ENCODE peak calls at places on chromosomes 1 and 21, in eight cellular contexts. Q, D, Y, I, X, S, W and J are unnamed samples.

GRCh38 chr1:48572632-48573258 is 100.7 kb upstream of the SPATA6 start:
- DNase-seq in Q (peak; percentile 13), D (peak; percentile 80), Y (peak; percentile 47), I (no peak), X (no peak), S (no peak), W (peak; percentile 42), J (peak; percentile 36)

GRCh38 chr1:230979389-230979716 is 459 bp downstream of the ARV1 start:
- DNase-seq in Q (no peak), D (no peak), Y (no peak), I (no peak), X (no peak), S (no peak), W (no peak), J (no peak)

GRCh38 chr1:38852780-38853179 is 6.8 kb downstream of the RRAGC start:
- DNase-seq in Q (no peak), D (no peak), Y (no peak), I (no peak), X (no peak), S (peak; percentile 50), W (no peak), J (no peak)

GRCh38 chr21:37455504-37455911 is 88.9 kb downstream of the DYRK1A start:
- DNase-seq in Q (no peak), D (no peak), Y (no peak), I (no peak), X (no peak), S (no peak), W (peak; percentile 28), J (no peak)

GRCh38 chr1:14443164-14443787 is 155.2 kb upstream of the KAZN start:
- DNase-seq in Q (no peak), D (no peak), Y (no peak), I (no peak), X (no peak), S (no peak), W (no peak), J (no peak)

GRCh38 chr1:211788626-211789025 is 41.9 kb downstream of the LPGAT1 start:
- DNase-seq in Q (no peak), D (no peak), Y (no peak), I (no peak), X (no peak), S (no peak), W (no peak), J (no peak)

GRCh38 chr1:228338521-228339051 is 68.0 kb downstream of the TRIM11 start:
- DNase-seq in Q (peak; percentile 5), D (peak; percentile 43), Y (no peak), I (peak; percentile 54), X (peak; percentile 67), S (no peak), W (no peak), J (no peak)

GRCh38 chr1:41500781-41501518 is 16.5 kb upstream of the EDN2 start:
- DNase-seq in Q (no peak), D (no peak), Y (no peak), I (no peak), X (no peak), S (no peak), W (no peak), J (no peak)

GRCh38 chr1:15056515-15057285 is 96.8 kb upstream of the TMEM51 start:
- DNase-seq in Q (no peak), D (no peak), Y (no peak), I (no peak), X (no peak), S (no peak), W (no peak), J (no peak)

GRCh38 chr21:35206141-35207125 is 157.3 kb upstream of the RUNX1 start:
- DNase-seq in Q (peak; percentile 44), D (no peak), Y (peak; percentile 69), I (no peak), X (no peak), S (no peak), W (no peak), J (no peak)

GRCh38 chr1:31659889-31660288 is 15.2 kb upstream of the PEF1 start:
- DNase-seq in Q (no peak), D (no peak), Y (no peak), I (no peak), X (no peak), S (no peak), W (no peak), J (no peak)

GRCh38 chr1:10980841-10981727 is 31.4 kb upstream of the TARDBP start:
- DNase-seq in Q (no peak), D (no peak), Y (no peak), I (peak; percentile 79), X (no peak), S (no peak), W (no peak), J (peak; percentile 60)

GRCh38 chr1:62229468-62229867 is 34.8 kb downstream of the L1TD1 start:
- DNase-seq in Q (no peak), D (no peak), Y (no peak), I (peak; percentile 28), X (no peak), S (no peak), W (no peak), J (no peak)

GRCh38 chr1:9701661-9702060 is 50.1 kb downstream of the PIK3CD start:
- DNase-seq in Q (no peak), D (no peak), Y (no peak), I (no peak), X (no peak), S (no peak), W (no peak), J (no peak)

DNA sequence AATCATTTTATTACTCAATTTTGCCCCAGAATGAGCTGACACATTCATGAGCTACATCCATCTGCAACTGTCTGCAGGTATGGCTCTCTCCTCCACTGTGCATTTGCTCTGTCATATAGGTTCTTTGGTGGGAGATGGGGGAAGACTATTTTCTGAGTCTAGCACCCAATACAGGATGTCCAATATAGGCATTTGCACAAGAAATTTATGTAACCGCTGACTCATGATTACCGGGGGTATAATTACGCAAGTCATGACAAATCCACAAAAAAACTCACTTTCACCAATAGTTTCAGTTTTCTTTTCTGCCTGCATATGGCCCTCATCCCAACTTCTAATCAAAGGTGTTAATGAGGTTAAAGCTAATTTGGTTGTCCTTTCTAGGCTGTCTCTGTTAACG is 17.5 kb upstream of the VSIG8 start:
- DNase-seq in Q (no peak), D (no peak), Y (no peak), I (no peak), X (no peak), S (no peak), W (peak; percentile 52), J (no peak)
- H3K27ac ChIP-seq in Q (no peak overlapping the region), D (no peak overlapping the region), Y (no peak overlapping the region), I (no peak overlapping the region), X (no peak overlapping the region), S (no peak overlapping the region), W (peak overlapping the region; percentile 70), J (no peak overlapping the region)

GRCh38 chr1:201504799-201505504 is 2.0 kb downstream of the CSRP1 start:
- DNase-seq in Q (no peak), D (no peak), Y (no peak), I (peak; percentile 70), X (no peak), S (no peak), W (no peak), J (no peak)

GRCh38 chr1:201502511-201502857 is 4.4 kb downstream of the CSRP1 start:
- DNase-seq in Q (no peak), D (no peak), Y (no peak), I (no peak), X (no peak), S (no peak), W (no peak), J (no peak)

GRCh38 chr1:201501812-201502510 is 5.0 kb downstream of the CSRP1 start:
- DNase-seq in Q (no peak), D (no peak), Y (no peak), I (peak; percentile 84), X (no peak), S (no peak), W (no peak), J (no peak)

GRCh38 chr1:201504179-201504631 is 2.7 kb downstream of the CSRP1 start:
- DNase-seq in Q (no peak), D (no peak), Y (no peak), I (peak; percentile 15), X (no peak), S (no peak), W (no peak), J (no peak)

DNA sequence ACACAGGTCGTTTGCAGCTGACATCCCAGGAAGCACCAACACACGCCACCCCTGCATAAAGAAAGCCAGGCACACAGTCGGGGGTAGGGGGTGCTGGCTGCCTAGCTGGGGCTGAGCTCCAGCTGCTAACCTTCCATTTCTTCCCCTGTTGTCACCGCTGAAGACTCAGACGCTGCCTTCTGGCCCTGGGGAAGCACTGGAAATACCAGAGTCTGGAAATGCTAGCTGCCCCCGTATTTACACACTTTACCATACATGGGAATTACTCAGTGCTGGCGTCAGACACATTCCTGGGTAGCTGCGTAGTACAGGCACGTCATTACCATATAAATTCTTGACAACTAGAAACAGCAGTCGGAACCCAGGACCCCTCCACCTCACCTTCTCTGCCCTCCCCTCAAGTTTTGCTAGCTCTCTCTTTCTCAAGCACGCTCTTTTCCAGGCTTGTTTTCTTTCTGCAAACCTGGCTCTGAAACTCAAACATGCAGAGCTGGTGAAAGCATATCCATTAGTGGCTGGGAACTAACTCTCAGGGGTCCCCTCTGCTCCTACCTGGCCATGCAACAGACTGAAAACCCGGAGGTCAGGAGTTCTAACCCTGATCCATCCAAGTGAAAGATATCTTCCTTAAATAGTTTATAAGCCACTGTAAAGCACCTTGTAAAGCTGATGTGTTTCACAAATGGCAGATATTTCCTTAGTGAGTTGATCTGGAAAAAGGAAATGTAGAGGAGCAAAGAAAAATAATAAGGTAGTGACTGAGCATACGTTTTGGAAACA is 3.3 kb downstream of the CSRP1 start:
- DNase-seq in Q (peak; percentile 47), D (no peak), Y (peak; percentile 38), I (peak; percentile 94), X (no peak), S (no peak), W (peak; percentile 93), J (no peak)
- TF ChIP-seq POLR2A in Q (peak; percentile 51), D (no peak), Y (peak; percentile 15), I (peak; percentile 76), X (no peak), S (no peak), W (no peak), J (peak; percentile 23)

DNA sequence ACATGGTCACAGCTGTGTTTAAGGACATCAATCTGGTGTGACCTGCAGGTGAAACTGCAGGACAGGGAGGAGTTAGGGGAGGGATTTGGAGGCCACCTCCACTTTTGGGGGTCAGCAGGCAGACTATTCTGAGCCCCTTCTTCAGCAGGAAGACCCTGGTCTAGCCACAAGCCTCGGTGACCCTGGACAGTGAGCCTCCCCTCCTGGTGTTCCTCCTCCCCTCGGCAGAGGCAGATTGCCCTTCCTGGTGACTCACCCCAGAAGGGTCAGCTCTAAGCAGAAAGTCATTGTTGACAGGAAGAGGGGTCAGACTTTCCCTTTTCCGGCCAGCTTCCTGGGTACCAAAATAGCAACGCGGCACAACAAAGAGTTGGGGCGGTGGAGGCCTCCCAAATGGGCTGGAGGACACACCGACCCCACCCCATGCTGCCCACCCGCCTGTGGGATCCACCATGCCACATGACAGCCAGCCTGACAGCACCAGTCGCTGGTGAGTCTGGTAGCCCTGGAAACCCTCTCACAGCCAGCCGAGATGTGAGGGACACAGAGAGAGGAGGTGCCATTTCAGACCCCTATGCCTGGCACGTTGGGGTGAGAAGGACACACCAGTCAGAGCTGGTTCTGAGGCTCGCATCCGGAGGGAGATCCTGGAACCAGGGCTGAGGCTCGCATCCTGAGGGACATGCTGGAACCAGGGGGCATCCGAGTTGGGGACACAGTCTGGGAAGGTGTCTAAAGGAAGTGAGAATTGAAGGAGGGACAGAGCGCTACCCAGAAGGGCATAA is 14.7 kb upstream of the CSF1 start:
- DNase-seq in Q (no peak), D (no peak), Y (no peak), I (no peak), X (no peak), S (no peak), W (no peak), J (no peak)
- TF ChIP-seq EP300 in Q (no peak), D (no peak), Y (no peak), I (no peak), X (no peak), S (no peak), W (no peak), J (peak; percentile 69)

GRCh38 chr1:216095400-216095799 is 327.8 kb downstream of the USH2A start:
- DNase-seq in Q (no peak), D (peak; percentile 55), Y (no peak), I (no peak), X (no peak), S (no peak), W (no peak), J (no peak)
- H3K27ac ChIP-seq in Q (no peak overlapping the region), D (no peak overlapping the region), Y (no peak overlapping the region), I (no peak overlapping the region), X (no peak overlapping the region), S (no peak overlapping the region), W (no peak overlapping the region), J (no peak overlapping the region)